ENCODE peak calls at places on chromosome 21, in eight cellular contexts. One of them, this sample, is unnamed.

GRCh38 chr21:21057349-21058062 is 59.3 kb downstream of the NCAM2 start:
- DNase-seq in heart right ventricle: no peak
- DNase-seq in stomach: no peak
- DNase-seq in choroid plexus epithelial cell: no peak
- DNase-seq in colonic mucosa: no peak
- DNase-seq in A549: no peak
- DNase-seq in mesothelial cell of epicardium: no peak
- DNase-seq in lower leg skin: no peak
- DNase-seq in this sample: no peak

GRCh38 chr21:21712761-21713558 is 714.8 kb downstream of the NCAM2 start:
- DNase-seq in heart right ventricle: no peak
- DNase-seq in stomach: no peak
- DNase-seq in choroid plexus epithelial cell: peak
- DNase-seq in colonic mucosa: no peak
- DNase-seq in A549: no peak
- DNase-seq in mesothelial cell of epicardium: no peak
- DNase-seq in lower leg skin: no peak
- DNase-seq in this sample: no peak

GRCh38 chr21:19508442-19508841 is 1104.9 kb upstream of the TMPRSS15 start:
- DNase-seq in heart right ventricle: no peak
- DNase-seq in stomach: no peak
- DNase-seq in choroid plexus epithelial cell: no peak
- DNase-seq in colonic mucosa: no peak
- DNase-seq in A549: no peak
- DNase-seq in mesothelial cell of epicardium: no peak
- DNase-seq in lower leg skin: no peak
- DNase-seq in this sample: no peak

GRCh38 chr21:45421071-45421845 is 16.3 kb downstream of the COL18A1 start:
- DNase-seq in heart right ventricle: peak
- DNase-seq in stomach: peak
- DNase-seq in choroid plexus epithelial cell: no peak
- DNase-seq in colonic mucosa: no peak
- DNase-seq in A549: peak
- DNase-seq in mesothelial cell of epicardium: peak
- DNase-seq in lower leg skin: no peak
- DNase-seq in this sample: no peak

GRCh38 chr21:45016031-45016430 is 58.3 kb upstream of the ADARB1 start:
- DNase-seq in heart right ventricle: peak
- DNase-seq in stomach: no peak
- DNase-seq in choroid plexus epithelial cell: no peak
- DNase-seq in colonic mucosa: no peak
- DNase-seq in A549: no peak
- DNase-seq in mesothelial cell of epicardium: no peak
- DNase-seq in lower leg skin: no peak
- DNase-seq in this sample: no peak

GRCh38 chr21:38136201-38136600 is 120.6 kb upstream of the KCNJ15 start:
- DNase-seq in heart right ventricle: no peak
- DNase-seq in stomach: no peak
- DNase-seq in choroid plexus epithelial cell: peak
- DNase-seq in colonic mucosa: no peak
- DNase-seq in A549: peak
- DNase-seq in mesothelial cell of epicardium: no peak
- DNase-seq in lower leg skin: no peak
- DNase-seq in this sample: no peak

GRCh38 chr21:34775793-34776192 is 107.0 kb downstream of the CLIC6 start:
- DNase-seq in heart right ventricle: no peak
- DNase-seq in stomach: no peak
- DNase-seq in choroid plexus epithelial cell: no peak
- DNase-seq in colonic mucosa: no peak
- DNase-seq in A549: no peak
- DNase-seq in mesothelial cell of epicardium: no peak
- DNase-seq in lower leg skin: no peak
- DNase-seq in this sample: no peak

GRCh38 chr21:35395728-35396127 is 346.6 kb upstream of the RUNX1 start:
- DNase-seq in heart right ventricle: no peak
- DNase-seq in stomach: no peak
- DNase-seq in choroid plexus epithelial cell: peak
- DNase-seq in colonic mucosa: no peak
- DNase-seq in A549: no peak
- DNase-seq in mesothelial cell of epicardium: no peak
- DNase-seq in lower leg skin: no peak
- DNase-seq in this sample: no peak

GRCh38 chr21:34534522-34534921 is 22.5 kb upstream of the KCNE1 start:
- DNase-seq in heart right ventricle: no peak
- DNase-seq in stomach: no peak
- DNase-seq in choroid plexus epithelial cell: no peak
- DNase-seq in colonic mucosa: no peak
- DNase-seq in A549: no peak
- DNase-seq in mesothelial cell of epicardium: no peak
- DNase-seq in lower leg skin: no peak
- DNase-seq in this sample: no peak

GRCh38 chr21:45377866-45378257 is 27.1 kb upstream of the COL18A1 start:
- DNase-seq in heart right ventricle: no peak
- DNase-seq in stomach: no peak
- DNase-seq in choroid plexus epithelial cell: no peak
- DNase-seq in colonic mucosa: no peak
- DNase-seq in A549: no peak
- DNase-seq in mesothelial cell of epicardium: no peak
- DNase-seq in lower leg skin: no peak
- DNase-seq in this sample: no peak

GRCh38 chr21:18245493-18245967 is 897 bp downstream of the CHODL start:
- DNase-seq in heart right ventricle: no peak
- DNase-seq in stomach: no peak
- DNase-seq in choroid plexus epithelial cell: peak
- DNase-seq in colonic mucosa: no peak
- DNase-seq in A549: no peak
- DNase-seq in mesothelial cell of epicardium: no peak
- DNase-seq in lower leg skin: no peak
- DNase-seq in this sample: peak

GRCh38 chr21:20004353-20004752 is 993.9 kb upstream of the NCAM2 start:
- DNase-seq in heart right ventricle: no peak
- DNase-seq in stomach: no peak
- DNase-seq in choroid plexus epithelial cell: peak
- DNase-seq in colonic mucosa: no peak
- DNase-seq in A549: no peak
- DNase-seq in mesothelial cell of epicardium: no peak
- DNase-seq in lower leg skin: no peak
- DNase-seq in this sample: no peak

GRCh38 chr21:44525431-44526095 is 14.4 kb downstream of the KRTAP10-1 start:
- DNase-seq in heart right ventricle: no peak
- DNase-seq in stomach: peak
- DNase-seq in choroid plexus epithelial cell: no peak
- DNase-seq in colonic mucosa: no peak
- DNase-seq in A549: no peak
- DNase-seq in mesothelial cell of epicardium: no peak
- DNase-seq in lower leg skin: no peak
- DNase-seq in this sample: no peak

GRCh38 chr21:43362928-43363314 is 64.0 kb downstream of the SIK1 start:
- DNase-seq in heart right ventricle: peak
- DNase-seq in stomach: no peak
- DNase-seq in choroid plexus epithelial cell: no peak
- DNase-seq in colonic mucosa: no peak
- DNase-seq in A549: no peak
- DNase-seq in mesothelial cell of epicardium: no peak
- DNase-seq in lower leg skin: no peak
- DNase-seq in this sample: no peak

GRCh38 chr21:16310191-16310590 is 580.4 kb downstream of the USP25 start:
- DNase-seq in heart right ventricle: no peak
- DNase-seq in stomach: no peak
- DNase-seq in choroid plexus epithelial cell: peak
- DNase-seq in colonic mucosa: no peak
- DNase-seq in A549: no peak
- DNase-seq in mesothelial cell of epicardium: no peak
- DNase-seq in lower leg skin: no peak
- DNase-seq in this sample: no peak

GRCh38 chr21:17848228-17848627 is 29.1 kb upstream of the C21orf91 start:
- DNase-seq in heart right ventricle: no peak
- DNase-seq in stomach: no peak
- DNase-seq in choroid plexus epithelial cell: peak
- DNase-seq in colonic mucosa: peak
- DNase-seq in A549: no peak
- DNase-seq in mesothelial cell of epicardium: no peak
- DNase-seq in lower leg skin: peak
- DNase-seq in this sample: no peak

GRCh38 chr21:29230541-29231275 is 68.0 kb upstream of the BACH1 start:
- DNase-seq in heart right ventricle: no peak
- DNase-seq in stomach: no peak
- DNase-seq in choroid plexus epithelial cell: peak
- DNase-seq in colonic mucosa: no peak
- DNase-seq in A549: no peak
- DNase-seq in mesothelial cell of epicardium: no peak
- DNase-seq in lower leg skin: no peak
- DNase-seq in this sample: no peak
- TF ChIP-seq CTCF in heart right ventricle: no peak
- TF ChIP-seq CTCF in stomach: no peak
- TF ChIP-seq CTCF in choroid plexus epithelial cell: no peak
- TF ChIP-seq CTCF in colonic mucosa: no peak
- TF ChIP-seq CTCF in A549: no peak
- TF ChIP-seq CTCF in mesothelial cell of epicardium: no peak
- TF ChIP-seq CTCF in lower leg skin: no peak
- TF ChIP-seq CTCF in this sample: no peak

DNA sequence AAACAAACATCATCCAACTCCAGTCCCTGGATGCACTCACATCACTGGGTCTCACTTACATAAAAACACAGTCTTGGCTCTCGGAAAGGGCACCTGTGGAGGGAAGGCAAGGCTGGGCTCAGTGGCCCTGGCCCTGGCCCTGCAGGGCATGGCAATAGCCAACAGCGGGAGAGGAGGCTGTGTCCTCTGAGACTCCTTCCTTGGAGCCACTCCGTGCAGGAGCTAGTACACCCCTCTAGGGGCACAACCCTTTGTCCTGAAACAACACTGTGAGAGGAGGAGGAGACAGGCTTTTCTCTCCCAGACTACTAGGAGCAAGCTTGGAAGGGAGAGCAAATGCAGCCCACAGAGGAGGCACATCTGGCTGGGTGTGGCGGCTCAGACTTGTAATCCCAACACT is 28.0 kb downstream of the URB1 start:
- DNase-seq in heart right ventricle: no peak
- DNase-seq in stomach: no peak
- DNase-seq in choroid plexus epithelial cell: peak
- DNase-seq in colonic mucosa: no peak
- DNase-seq in A549: no peak
- DNase-seq in mesothelial cell of epicardium: no peak
- DNase-seq in lower leg skin: no peak
- DNase-seq in this sample: no peak
- TF ChIP-seq CTCF in heart right ventricle: no peak
- TF ChIP-seq CTCF in stomach: no peak
- TF ChIP-seq CTCF in choroid plexus epithelial cell: peak
- TF ChIP-seq CTCF in colonic mucosa: no peak
- TF ChIP-seq CTCF in A549: no peak
- TF ChIP-seq CTCF in mesothelial cell of epicardium: no peak
- TF ChIP-seq CTCF in lower leg skin: no peak
- TF ChIP-seq CTCF in this sample: peak

DNA sequence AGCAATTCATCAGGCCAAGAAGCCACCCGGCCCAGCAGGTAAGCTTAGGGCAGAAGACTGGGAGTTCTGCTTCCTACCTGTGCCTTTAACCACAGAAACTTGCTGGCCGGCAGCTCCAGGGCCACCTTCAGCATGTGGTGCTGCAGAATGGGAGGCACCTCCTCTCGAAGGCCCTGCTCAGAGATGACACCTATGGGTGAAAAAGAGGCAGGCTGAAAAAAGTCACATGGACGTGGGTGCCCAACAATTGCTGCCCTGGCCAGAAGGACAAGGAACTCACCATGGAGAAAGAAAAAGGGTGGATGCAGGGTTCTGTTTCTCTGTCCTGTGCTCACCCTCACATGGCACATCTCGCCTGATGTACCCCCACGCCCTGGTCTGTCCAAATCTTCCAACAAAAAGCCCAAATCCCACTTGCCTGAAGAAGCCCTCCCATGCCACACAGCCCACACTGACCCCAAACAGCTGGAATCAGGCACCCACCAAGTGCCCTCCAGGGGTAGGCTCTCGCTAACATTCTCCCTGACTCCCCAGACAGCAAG is 33.0 kb downstream of the URB1 start:
- DNase-seq in heart right ventricle: no peak
- DNase-seq in stomach: no peak
- DNase-seq in choroid plexus epithelial cell: peak
- DNase-seq in colonic mucosa: no peak
- DNase-seq in A549: peak
- DNase-seq in mesothelial cell of epicardium: no peak
- DNase-seq in lower leg skin: no peak
- DNase-seq in this sample: no peak
- TF ChIP-seq CTCF in heart right ventricle: no peak
- TF ChIP-seq CTCF in stomach: no peak
- TF ChIP-seq CTCF in choroid plexus epithelial cell: peak
- TF ChIP-seq CTCF in colonic mucosa: no peak
- TF ChIP-seq CTCF in A549: no peak
- TF ChIP-seq CTCF in mesothelial cell of epicardium: no peak
- TF ChIP-seq CTCF in lower leg skin: no peak
- TF ChIP-seq CTCF in this sample: no peak

DNA sequence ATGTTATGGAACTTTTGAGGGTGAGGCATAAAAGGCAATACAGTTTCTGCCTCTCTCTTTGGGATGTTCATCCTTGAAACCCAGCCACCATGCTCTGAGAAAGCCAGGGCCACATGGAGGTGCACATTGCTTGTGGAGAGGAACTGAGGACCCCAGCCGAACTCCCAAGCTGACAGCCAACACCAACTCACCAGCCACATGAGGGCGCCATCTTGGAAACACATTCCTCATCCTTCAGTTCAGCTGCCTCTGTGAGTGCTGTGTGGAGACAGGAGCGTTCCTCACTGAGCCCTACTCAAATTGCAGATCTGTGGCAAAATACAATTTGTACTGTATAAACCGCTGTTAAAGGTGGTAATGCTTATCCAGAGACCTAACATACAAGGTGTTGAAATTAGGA is 137.5 kb downstream of the GABPA start:
- DNase-seq in heart right ventricle: no peak
- DNase-seq in stomach: no peak
- DNase-seq in choroid plexus epithelial cell: no peak
- DNase-seq in colonic mucosa: no peak
- DNase-seq in A549: no peak
- DNase-seq in mesothelial cell of epicardium: no peak
- DNase-seq in lower leg skin: no peak
- DNase-seq in this sample: no peak
- TF ChIP-seq CTCF in heart right ventricle: no peak
- TF ChIP-seq CTCF in stomach: no peak
- TF ChIP-seq CTCF in choroid plexus epithelial cell: peak
- TF ChIP-seq CTCF in colonic mucosa: no peak
- TF ChIP-seq CTCF in A549: no peak
- TF ChIP-seq CTCF in mesothelial cell of epicardium: no peak
- TF ChIP-seq CTCF in lower leg skin: no peak
- TF ChIP-seq CTCF in this sample: no peak

GRCh38 chr21:42063578-42064521 is 7.3 kb upstream of the UMODL1 start:
- DNase-seq in heart right ventricle: no peak
- DNase-seq in stomach: peak
- DNase-seq in choroid plexus epithelial cell: no peak
- DNase-seq in colonic mucosa: peak
- DNase-seq in A549: no peak
- DNase-seq in mesothelial cell of epicardium: no peak
- DNase-seq in lower leg skin: no peak
- DNase-seq in this sample: no peak
- TF ChIP-seq CTCF in heart right ventricle: no peak
- TF ChIP-seq CTCF in stomach: no peak
- TF ChIP-seq CTCF in choroid plexus epithelial cell: no peak
- TF ChIP-seq CTCF in colonic mucosa: no peak
- TF ChIP-seq CTCF in A549: no peak
- TF ChIP-seq CTCF in mesothelial cell of epicardium: no peak
- TF ChIP-seq CTCF in lower leg skin: no peak
- TF ChIP-seq CTCF in this sample: no peak

GRCh38 chr21:30209571-30209970 is 6.3 kb downstream of the CLDN8 start:
- DNase-seq in heart right ventricle: no peak
- DNase-seq in stomach: no peak
- DNase-seq in choroid plexus epithelial cell: peak
- DNase-seq in colonic mucosa: no peak
- DNase-seq in A549: no peak
- DNase-seq in mesothelial cell of epicardium: no peak
- DNase-seq in lower leg skin: no peak
- DNase-seq in this sample: peak
- TF ChIP-seq CTCF in heart right ventricle: no peak
- TF ChIP-seq CTCF in stomach: no peak
- TF ChIP-seq CTCF in choroid plexus epithelial cell: peak
- TF ChIP-seq CTCF in colonic mucosa: no peak
- TF ChIP-seq CTCF in A549: no peak
- TF ChIP-seq CTCF in mesothelial cell of epicardium: no peak
- TF ChIP-seq CTCF in lower leg skin: no peak
- TF ChIP-seq CTCF in this sample: no peak